ENCODE peak calls at places on chromosomes 16 and 17, in five cellular contexts. O, R, M, Q and V are unnamed samples. For H3K27me3, the result is how much of the 10 kb centered on the place peaks cover.

GRCh38 chr17:7587420-7587786 is 2.5 kb downstream of the SOX15 start:
- DNase-seq in O (no peak), Q (peak), M (no peak), R (no peak), V (no peak)

GRCh38 chr16:11257131-11257938 is 1.3 kb upstream of the SOCS1 start:
- DNase-seq in Q (peak), O (peak), R (no peak), M (peak), V (peak)

GRCh38 chr17:71809537-71809936 is 311.3 kb upstream of the SOX9 start:
- DNase-seq in O (no peak), Q (no peak), R (no peak), M (no peak), V (no peak)

GRCh38 chr16:11386791-11387546 is 41.7 kb downstream of the RMI2 start:
- DNase-seq in R (no peak), M (peak), O (no peak), Q (peak), V (no peak)

GRCh38 chr16:72787130-72787518 is 260.8 kb downstream of the ZFHX3 start:
- DNase-seq in R (no peak), O (no peak), M (no peak), Q (no peak), V (no peak)

GRCh38 chr16:85554791-85555548 is 58.2 kb upstream of the GSE1 start:
- DNase-seq in O (peak), R (no peak), M (peak), Q (peak), V (peak)

GRCh38 chr17:2064980-2065785 is 10.3 kb downstream of the HIC1 start:
- DNase-seq in O (peak), R (no peak), Q (peak), M (peak), V (no peak)

GRCh38 chr17:16001498-16001897 is 1.9 kb downstream of the TTC19 start:
- DNase-seq in R (no peak), M (no peak), O (no peak), Q (no peak), V (no peak)

GRCh38 chr16:82331974-82332750 is 162.1 kb upstream of the MPHOSPH6 start:
- DNase-seq in R (no peak), M (no peak), Q (no peak), O (no peak), V (no peak)

GRCh38 chr16:3119701-3120408 is 7.5 kb downstream of the ZNF205 start:
- DNase-seq in R (no peak), M (no peak), O (no peak), Q (no peak), V (no peak)

GRCh38 chr16:3121843-3122467 is 9.6 kb downstream of the ZNF205 start:
- DNase-seq in O (no peak), R (no peak), M (no peak), Q (no peak), V (no peak)

GRCh38 chr16:3118846-3119245 is 6.5 kb downstream of the ZNF205 start:
- DNase-seq in R (no peak), O (no peak), Q (no peak), M (no peak), V (no peak)

GRCh38 chr16:3119286-3119685 is 6.9 kb downstream of the ZNF205 start:
- DNase-seq in R (no peak), O (no peak), Q (no peak), M (no peak), V (no peak)

DNA sequence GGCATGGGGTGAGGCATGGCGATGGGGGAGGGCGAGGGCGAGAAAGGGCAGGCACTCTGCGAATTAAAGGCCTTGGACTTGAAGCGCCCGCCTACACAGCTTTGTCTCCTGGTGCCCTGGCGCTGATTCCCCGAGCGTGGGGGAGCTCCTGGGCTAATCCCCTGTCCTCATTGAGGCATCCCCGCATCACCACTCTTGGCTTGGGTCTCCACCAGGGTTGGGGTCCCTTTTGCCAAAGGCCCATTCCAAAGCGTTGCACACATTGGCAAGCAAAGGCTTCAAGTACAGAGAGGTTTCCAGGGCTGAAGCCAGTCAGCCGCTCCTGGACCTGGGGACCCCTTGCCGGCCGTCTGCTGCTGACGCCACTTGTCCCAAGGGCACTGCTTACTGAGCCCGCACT is 8.0 kb downstream of the ZNF205 start:
- DNase-seq in M (no peak), Q (peak), R (no peak), O (no peak), V (no peak)
- H3K4me3 ChIP-seq in M (no peak), Q (no peak), R (no peak), O (no peak), V (no peak)

GRCh38 chr17:3535253-3535995 is 22.2 kb downstream of the TRPV3 start:
- DNase-seq in R (peak), Q (peak), M (peak), O (peak), V (peak)
- H3K27ac ChIP-seq in R (peak), Q (peak), M (no peak), O (no peak), V (no peak)

GRCh38 chr16:1112506-1113184 is 16.6 kb upstream of the C1QTNF8 start:
- DNase-seq in M (no peak), Q (no peak), O (no peak), R (no peak), V (no peak)
- H3K27me3 ChIP-seq in M (under half), Q (under half), O (under half), R (under half), V (under half)

DNA sequence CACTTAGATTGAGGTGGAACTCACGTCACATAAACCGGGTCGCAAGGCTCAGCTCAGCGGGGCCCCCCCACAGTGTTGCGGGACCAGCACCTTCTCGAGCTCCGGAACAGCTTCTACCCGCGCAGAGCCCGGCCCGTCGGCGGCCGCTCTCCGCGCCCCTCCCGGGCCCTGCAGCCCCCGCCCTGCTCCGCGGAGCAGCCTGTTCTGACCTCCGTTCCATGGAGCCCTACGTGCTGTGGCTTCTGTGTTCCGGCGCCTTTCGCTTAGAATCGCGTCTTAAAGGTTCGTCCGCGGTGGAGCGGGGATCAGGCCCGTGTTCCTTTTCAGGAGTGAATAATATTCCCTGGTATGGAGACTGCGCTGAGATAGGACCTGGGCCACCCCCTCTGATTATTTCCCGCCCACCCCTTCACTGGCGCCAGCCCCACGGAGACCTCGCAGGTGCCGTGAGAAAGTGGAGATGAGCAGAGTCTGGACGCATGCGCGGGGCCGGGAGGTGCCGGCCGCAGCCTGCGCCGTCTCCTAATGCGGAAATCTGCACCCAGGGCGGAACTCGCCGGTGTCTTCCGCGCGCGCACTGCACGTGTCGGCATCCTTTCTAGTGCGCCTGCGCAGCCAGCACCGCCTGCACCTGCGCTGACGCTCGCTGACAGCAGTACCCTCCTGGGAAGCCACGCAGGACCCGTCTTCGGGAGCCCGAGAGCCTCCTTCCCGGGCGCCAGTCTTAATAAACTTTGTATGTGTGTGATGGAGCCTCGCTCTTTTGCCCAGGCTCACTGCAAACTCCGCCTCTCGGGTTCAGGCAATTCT is 30.9 kb downstream of the ZNF778 start:
- DNase-seq in R (no peak), M (no peak), Q (no peak), O (no peak), V (no peak)
- H3K4me3 ChIP-seq in R (peak), M (no peak), Q (peak), O (peak), V (peak)

GRCh38 chr17:21170829-21171228 is 43.1 kb downstream of the TMEM11 start:
- DNase-seq in O (no peak), Q (no peak), R (no peak), M (no peak), V (no peak)
- H3K27ac ChIP-seq in O (no peak), Q (peak), R (no peak), M (no peak), V (no peak)

GRCh38 chr17:43587647-43588046 is 41.5 kb upstream of the ETV4 start:
- DNase-seq in M (no peak), O (no peak), Q (no peak), R (no peak), V (no peak)
- H3K27me3 ChIP-seq in M (under half), O (under half), Q (under half), R (under half), V (under half)

GRCh38 chr17:77145635-77146632 is 5.2 kb downstream of the SEC14L1 start:
- DNase-seq in Q (peak), R (no peak), M (peak), O (no peak), V (peak)
- H3K4me3 ChIP-seq in Q (peak), R (peak), M (no peak), O (no peak), V (no peak)

DNA sequence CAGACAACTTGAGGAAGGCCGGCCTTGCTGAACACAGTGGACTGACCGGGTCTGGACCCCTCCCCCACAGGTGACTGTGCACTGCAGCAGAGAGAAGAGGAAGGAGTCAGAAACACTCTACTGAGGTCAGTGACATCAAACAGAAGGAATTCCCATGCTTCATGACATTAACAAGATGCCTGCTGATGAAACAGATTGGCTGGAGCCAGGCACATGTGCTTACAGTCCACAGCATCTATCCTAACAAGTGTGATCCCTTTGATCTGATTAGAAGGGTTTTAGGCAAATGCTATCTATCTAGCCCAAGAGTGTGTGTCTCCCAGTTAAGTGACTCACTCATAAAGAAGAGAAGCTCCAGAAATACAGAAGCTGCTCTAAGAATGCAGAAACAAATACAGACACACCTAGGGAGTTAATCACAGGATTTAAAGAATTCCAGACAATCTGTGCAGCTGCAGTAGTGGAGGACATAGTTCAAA is 90.2 kb downstream of the SYCE1L start:
- DNase-seq in Q (no peak), R (no peak), M (no peak), O (no peak), V (no peak)
- H3K27ac ChIP-seq in Q (no peak), R (peak), M (no peak), O (no peak), V (no peak)

GRCh38 chr16:3188675-3188924 is 596 bp downstream of the OR1F1 start:
- DNase-seq in R (peak), O (no peak), M (no peak), Q (no peak), V (no peak)
- H3K27me3 ChIP-seq in R (under half), O (under half), M (under half), Q (half or more), V (half or more)